ENCODE peak calls at places on chromosomes 1 and 21, in five cellular contexts. M is foreskin fibroblast, R is HFF-Myc, P is Panc1, H is GM20000. A is an unnamed sample.

GRCh38 chr1:32774950-32775634 is 42.1 kb downstream of the YARS1 start:
- DNase-seq in M (peak), R (peak), P (no peak), H (no peak), A (no peak)

GRCh38 chr1:160916666-160917065 is 31.7 kb upstream of the ITLN1 start:
- DNase-seq in M (no peak), R (no peak), P (no peak), H (no peak), A (no peak)

GRCh38 chr1:85502625-85503083 is 37.7 kb upstream of the DDAH1 start:
- DNase-seq in M (peak), R (peak), P (no peak), H (peak), A (no peak)

GRCh38 chr1:185104083-185104482 is 52.7 kb downstream of the TRMT1L start:
- DNase-seq in M (no peak), R (no peak), P (no peak), H (no peak), A (no peak)

GRCh38 chr1:15128520-15129313 is 24.8 kb upstream of the TMEM51 start:
- DNase-seq in M (peak), R (peak), P (peak), H (peak), A (peak)

GRCh38 chr1:87117761-87118160 is 203.3 kb downstream of the HS2ST1 start:
- DNase-seq in M (peak), R (no peak), P (no peak), H (no peak), A (no peak)

GRCh38 chr1:116664366-116664983 is 3.1 kb downstream of the IGSF3 start:
- DNase-seq in M (no peak), R (no peak), P (no peak), H (no peak), A (no peak)

GRCh38 chr1:93874025-93874651 is 4.9 kb downstream of the DNTTIP2 start:
- DNase-seq in M (peak), R (peak), P (peak), H (no peak), A (no peak)

GRCh38 chr1:161738627-161739287 is 10.8 kb upstream of the DUSP12 start:
- DNase-seq in M (peak), R (no peak), P (no peak), H (peak), A (peak)

GRCh38 chr1:53084589-53084971 is 22.6 kb downstream of the PODN start:
- DNase-seq in M (no peak), R (no peak), P (no peak), H (no peak), A (no peak)

GRCh38 chr1:38783659-38784229 is 75.8 kb downstream of the RRAGC start:
- DNase-seq in M (no peak), R (no peak), P (no peak), H (peak), A (no peak)

GRCh38 chr1:119653135-119653838 is 5.2 kb upstream of the ZNF697 start:
- DNase-seq in M (no peak), R (no peak), P (no peak), H (no peak), A (no peak)

GRCh38 chr1:240030236-240030635 is 61.4 kb upstream of the FMN2 start:
- DNase-seq in M (peak), R (no peak), P (no peak), H (no peak), A (no peak)

GRCh38 chr1:240031414-240031813 is 60.3 kb upstream of the FMN2 start:
- DNase-seq in M (peak), R (no peak), P (no peak), H (no peak), A (no peak)

GRCh38 chr1:240031009-240031408 is 60.7 kb upstream of the FMN2 start:
- DNase-seq in M (peak), R (peak), P (peak), H (no peak), A (no peak)

GRCh38 chr1:240029418-240029817 is 62.3 kb upstream of the FMN2 start:
- DNase-seq in M (peak), R (peak), P (no peak), H (no peak), A (no peak)

GRCh38 chr1:240027059-240027462 is 64.6 kb upstream of the FMN2 start:
- DNase-seq in M (peak), R (no peak), P (peak), H (peak), A (peak)
- TF ChIP-seq CTCF in M (peak), R (peak), P (peak), H (peak), A (peak)

DNA sequence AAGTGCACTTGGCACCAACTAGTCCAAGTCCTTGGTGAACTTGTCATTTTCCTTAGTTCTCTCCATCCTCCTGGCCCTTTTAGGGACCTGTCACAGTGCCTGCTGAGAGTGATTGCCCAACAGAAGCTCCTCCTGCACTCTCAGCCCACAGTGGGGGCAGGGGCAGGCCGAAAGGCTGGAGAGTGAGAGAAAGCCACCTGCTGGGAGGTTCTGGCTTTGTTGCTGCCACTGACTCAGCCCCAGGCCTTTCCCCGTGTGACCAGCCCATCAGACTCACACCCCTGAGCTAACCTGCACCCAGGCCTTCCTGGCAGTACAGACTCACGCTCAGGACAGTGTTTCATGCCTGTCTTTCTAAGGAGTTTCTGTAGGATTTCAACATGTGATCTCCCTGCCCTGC is 17.1 kb upstream of the PROK1 start:
- DNase-seq in M (peak), R (no peak), P (no peak), H (no peak), A (no peak)
- TF ChIP-seq CTCF in M (peak), R (no peak), P (no peak), H (no peak), A (no peak)

DNA sequence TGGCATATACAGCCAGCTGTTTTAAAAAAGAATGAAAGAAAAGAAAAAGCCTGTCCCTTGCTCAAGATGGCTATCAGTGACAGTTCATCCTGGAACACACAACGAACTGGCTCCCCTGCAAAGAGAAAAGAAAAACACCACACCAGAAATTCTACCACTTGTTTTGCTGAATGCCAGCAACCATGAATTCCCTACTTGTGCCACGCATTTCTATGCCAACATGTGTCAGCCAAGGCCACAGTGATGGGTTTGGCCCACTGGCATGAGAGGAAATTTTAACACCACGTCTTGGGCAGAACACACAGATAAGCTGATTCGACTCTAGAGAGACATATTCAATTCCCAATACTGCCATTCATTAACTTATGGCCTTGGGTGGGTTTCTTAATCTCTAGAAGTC is 64.0 kb downstream of the CAPZB start:
- DNase-seq in M (no peak), R (no peak), P (no peak), H (no peak), A (no peak)
- TF ChIP-seq CTCF in M (no peak), R (no peak), P (no peak), H (no peak), A (no peak)

GRCh38 chr21:26961704-26962103 is 5.2 kb downstream of the ADAMTS5 start:
- DNase-seq in M (peak), R (no peak), P (no peak), H (no peak), A (no peak)
- TF ChIP-seq CTCF in M (no peak), R (peak), P (peak), H (no peak), A (no peak)

GRCh38 chr1:1435911-1436633 is 582 bp downstream of the VWA1 start:
- DNase-seq in M (no peak), R (no peak), P (no peak), H (peak), A (no peak)

GRCh38 chr1:1437904-1438376 is 2.5 kb downstream of the VWA1 start:
- DNase-seq in M (peak), R (no peak), P (no peak), H (peak), A (peak)

GRCh38 chr1:1437033-1437903 is 1.8 kb downstream of the VWA1 start:
- DNase-seq in M (no peak), R (no peak), P (no peak), H (peak), A (peak)

GRCh38 chr1:1435094-1435903 is at the start of gene VWA1:
- DNase-seq in M (peak), R (no peak), P (no peak), H (peak), A (peak)

GRCh38 chr1:1436634-1437032 is 1.1 kb downstream of the VWA1 start:
- DNase-seq in M (no peak), R (no peak), P (no peak), H (peak), A (peak)
- TF ChIP-seq CTCF in M (no peak), R (no peak), P (no peak), H (no peak), A (no peak)

DNA sequence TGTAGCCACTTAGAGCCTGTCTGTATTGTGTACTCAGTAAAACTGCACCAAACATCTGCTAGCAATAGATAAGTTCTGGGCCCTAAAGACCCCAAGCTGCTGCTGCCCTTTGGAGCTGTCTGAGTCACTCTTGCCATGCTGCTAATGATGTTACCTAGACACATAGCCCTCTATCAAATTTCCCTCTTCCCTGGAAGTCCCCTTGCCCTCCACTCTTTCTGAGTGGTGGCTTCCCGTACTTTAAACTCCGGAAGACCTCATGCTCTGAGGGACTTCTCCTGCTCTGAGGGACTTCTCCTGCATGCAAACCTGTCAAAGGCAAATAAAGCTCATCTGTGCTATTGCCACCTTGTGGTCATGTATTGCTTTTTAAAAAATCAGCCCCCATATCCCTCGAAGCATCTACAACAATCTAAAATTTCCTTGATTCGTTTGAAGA is 34.0 kb downstream of the FH start:
- DNase-seq in M (peak), R (no peak), P (no peak), H (peak), A (peak)
- TF ChIP-seq CTCF in M (peak), R (peak), P (peak), H (peak), A (peak)

DNA sequence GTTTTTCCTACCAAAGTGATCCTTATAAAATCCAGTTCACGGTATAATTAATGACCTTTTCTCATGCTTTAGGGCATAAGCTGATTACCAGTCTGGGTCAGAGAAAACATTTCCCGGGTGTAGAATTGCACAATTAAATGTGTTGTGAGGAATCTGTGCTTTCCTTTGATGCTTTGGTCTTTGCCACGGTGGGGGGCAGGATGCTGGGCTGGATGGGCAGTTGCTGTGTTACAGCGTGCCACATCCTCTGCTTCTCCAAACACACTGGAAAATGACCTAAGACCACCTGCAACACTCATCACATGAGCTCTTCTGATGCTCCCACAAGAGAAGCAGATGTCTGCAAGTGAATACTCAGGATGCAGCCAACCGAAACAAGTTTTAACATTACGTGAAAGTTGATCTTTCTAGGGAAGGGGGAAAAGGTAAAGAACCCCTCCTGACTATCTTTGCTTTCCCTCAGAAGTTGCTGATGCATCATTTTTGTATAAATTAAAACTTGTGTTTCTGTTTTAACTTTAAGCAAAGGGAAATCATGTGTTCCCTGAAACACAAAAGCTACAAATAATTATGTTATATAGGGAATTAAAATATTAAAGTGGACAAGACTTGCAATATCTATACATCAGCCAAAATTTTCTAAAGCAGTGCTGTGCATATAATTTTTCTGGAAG is 515.3 kb upstream of the NR5A2 start:
- DNase-seq in M (no peak), R (no peak), P (no peak), H (no peak), A (no peak)
- TF ChIP-seq CTCF in M (no peak), R (no peak), P (no peak), H (no peak), A (no peak)

GRCh38 chr21:39390212-39390765 is 41.4 kb upstream of the HMGN1 start:
- DNase-seq in M (no peak), R (no peak), P (no peak), H (no peak), A (no peak)
- TF ChIP-seq CTCF in M (no peak), R (no peak), P (no peak), H (no peak), A (no peak)

GRCh38 chr1:177568702-177569101 is 397.9 kb downstream of the BRINP2 start:
- DNase-seq in M (no peak), R (no peak), P (no peak), H (no peak), A (no peak)
- TF ChIP-seq CTCF in M (no peak), R (no peak), P (peak), H (no peak), A (no peak)

A was measured in GM13977.